ENCODE peak calls at places on chromosome 6, in five cellular contexts. F is CD4-positive, CD25-positive, alpha-beta regulatory T cell; J is stimulated activated CD4-positive, alpha-beta T cell treated with anti-CD3 and anti-CD28 coated beads, Interleukin-12 subunit alpha, Interleukin-12 subunit beta, amount 100 ng/mL, for 48 hours; A is HS-5; U is right lobe of liver. Q is an unnamed sample.

GRCh38 chr6:149137594-149137993 is 179.9 kb upstream of the TAB2 start:
- DNase-seq in F (no peak), A (no peak), U (no peak), J (no peak), Q (no peak)

GRCh38 chr6:132199343-132199742 is 201.9 kb downstream of the MOXD1 start:
- DNase-seq in U (no peak), A (peak; percentile 53), F (no peak), J (no peak), Q (no peak)

GRCh38 chr6:168468046-168468445 is 27.1 kb downstream of the SMOC2 start:
- DNase-seq in J (no peak), U (no peak), F (no peak), A (no peak), Q (peak; percentile 43)

GRCh38 chr6:14983599-14984296 is 262.1 kb upstream of the JARID2 start:
- DNase-seq in F (no peak), J (no peak), U (no peak), A (no peak), Q (no peak)

GRCh38 chr6:33029297-33030184 is 20.1 kb upstream of the HLA-DOA start:
- DNase-seq in F (peak; percentile 15), A (no peak), J (peak; percentile 10), U (no peak), Q (no peak)

GRCh38 chr6:31525932-31526591 is 2.7 kb upstream of the MCCD1 start:
- DNase-seq in A (no peak), U (no peak), F (no peak), J (no peak), Q (no peak)

GRCh38 chr6:38713812-38714211 is 1.3 kb upstream of the DNAH8 start:
- DNase-seq in A (no peak), F (no peak), U (no peak), J (peak; percentile 36), Q (no peak)

GRCh38 chr6:154247119-154247814 is 109.3 kb downstream of the IPCEF1 start:
- DNase-seq in A (no peak), U (no peak), F (peak; percentile 65), J (no peak), Q (peak; percentile 71)

GRCh38 chr6:39892490-39893129 is 41.7 kb downstream of the MOCS1 start:
- DNase-seq in F (no peak), J (no peak), U (peak; percentile 64), A (no peak), Q (peak; percentile 48)

GRCh38 chr6:36368921-36369880 is 18.3 kb downstream of the ETV7 start:
- DNase-seq in J (no peak), A (peak; percentile 88), F (no peak), U (no peak), Q (peak; percentile 24)

GRCh38 chr6:45898941-45899682 is 116.5 kb downstream of the CLIC5 start:
- DNase-seq in F (no peak), U (no peak), A (no peak), J (no peak), Q (no peak)

GRCh38 chr6:117311310-117311709 is 46.0 kb downstream of the VGLL2 start:
- DNase-seq in U (no peak), A (no peak), F (no peak), J (no peak), Q (no peak)

GRCh38 chr6:125114248-125114858 is 39.2 kb upstream of the TPD52L1 start:
- DNase-seq in A (no peak), F (no peak), J (peak; percentile 6), U (no peak), Q (peak; percentile 78)

GRCh38 chr6:108497883-108498282 is 62.8 kb upstream of the FOXO3 start:
- DNase-seq in J (no peak), F (no peak), A (no peak), U (no peak), Q (peak; percentile 61)

GRCh38 chr6:32427934-32428474 is 11.7 kb upstream of the HLA-DRA start:
- DNase-seq in J (no peak), U (no peak), F (no peak), A (no peak), Q (no peak)

GRCh38 chr6:46509063-46509462 is 17.8 kb upstream of the RCAN2 start:
- DNase-seq in J (no peak), F (no peak), U (peak; percentile 40), A (no peak), Q (no peak)

GRCh38 chr6:42083530-42083929 is 33.2 kb downstream of the TAF8 start:
- DNase-seq in J (no peak), A (no peak), F (no peak), U (no peak), Q (no peak)

GRCh38 chr6:107690546-107690863 is 133.6 kb downstream of the SCML4 start:
- DNase-seq in F (no peak), U (no peak), A (no peak), J (no peak), Q (no peak)

GRCh38 chr6:135411339-135411738 is 86.2 kb downstream of the AHI1 start:
- DNase-seq in F (no peak), A (no peak), J (no peak), U (no peak), Q (no peak)

GRCh38 chr6:35099116-35099515 is 42.0 kb downstream of the TCP11 start:
- DNase-seq in J (no peak), U (no peak), F (no peak), A (no peak), Q (no peak)

GRCh38 chr6:20610636-20611200 is 76.5 kb downstream of the CDKAL1 start:
- DNase-seq in F (no peak), U (no peak), J (no peak), A (no peak), Q (no peak)

GRCh38 chr6:165632194-165632593 is 30.8 kb downstream of the PDE10A start:
- DNase-seq in A (no peak), U (no peak), J (no peak), F (no peak), Q (no peak)

GRCh38 chr6:131084982-131085381 is 21.9 kb upstream of the EPB41L2 start:
- DNase-seq in A (no peak), U (no peak), F (no peak), J (no peak), Q (no peak)

GRCh38 chr6:163414367-163415175 is at the start of gene QKI:
- DNase-seq in F (peak; percentile 81), J (peak; percentile 73), A (no peak), U (peak; percentile 93), Q (peak; percentile 80)

GRCh38 chr6:39086294-39086693 is 28.7 kb downstream of the SAYSD1 start:
- DNase-seq in A (no peak), F (no peak), U (no peak), J (peak; percentile 23), Q (no peak)

GRCh38 chr6:109977791-109978173 is 329 bp upstream of the GPR6 start:
- DNase-seq in U (no peak), A (no peak), F (no peak), J (no peak), Q (no peak)

GRCh38 chr6:52994789-52995078 is 350 bp downstream of the GSTA4 start:
- DNase-seq in F (no peak), A (no peak), U (peak; percentile 46), J (no peak), Q (peak; percentile 59)

GRCh38 chr6:52984247-52984646 is 10.8 kb downstream of the GSTA4 start:
- DNase-seq in A (no peak), U (no peak), J (no peak), F (peak; percentile 68), Q (no peak)

GRCh38 chr6:10403385-10404106 is 11.3 kb downstream of the TFAP2A start:
- DNase-seq in F (no peak), U (no peak), A (peak; percentile 83), J (no peak), Q (no peak)

GRCh38 chr6:24520929-24521546 is 26.3 kb downstream of the ALDH5A1 start:
- DNase-seq in J (peak; percentile 25), U (peak; percentile 74), A (no peak), F (peak; percentile 20), Q (peak; percentile 62)

GRCh38 chr6:66926060-66926459 is 1219.0 kb upstream of the EYS start:
- DNase-seq in J (no peak), U (no peak), F (no peak), A (no peak), Q (peak; percentile 45)

Q was measured in A673.